ENCODE peak calls at places on chromosomes 6 and 20, in five cellular contexts. H is GM12878, X is SK-N-SH, V is HepG2, Y is H1. R is an unnamed sample.

GRCh38 chr6:166494757-166495486 is 91.6 kb downstream of the RAMACL start:
- DNase-seq in H (no peak), X (no peak), V (no peak), Y (no peak), R (no peak)

GRCh38 chr6:151063339-151063738 is 176.4 kb upstream of the AKAP12 start:
- DNase-seq in H (no peak), X (no peak), V (no peak), Y (no peak), R (no peak)

GRCh38 chr6:72031471-72031870 is 145.1 kb downstream of the RIMS1 start:
- DNase-seq in H (no peak), X (no peak), V (no peak), Y (no peak), R (no peak)

GRCh38 chr6:146913842-146914562 is 290.2 kb upstream of the STXBP5 start:
- DNase-seq in H (no peak), X (peak), V (peak), Y (peak), R (peak)

GRCh38 chr6:28383235-28384142 is 16.1 kb downstream of the ZSCAN12 start:
- DNase-seq in H (no peak), X (peak), V (peak), Y (peak), R (no peak)

GRCh38 chr20:44040202-44040915 is 125.7 kb downstream of the TOX2 start:
- DNase-seq in H (no peak), X (no peak), V (no peak), Y (no peak), R (no peak)

GRCh38 chr6:111276335-111276734 is 189.0 kb downstream of the SLC16A10 start:
- DNase-seq in H (no peak), X (no peak), V (peak), Y (no peak), R (no peak)

GRCh38 chr6:29887330-29887818 is 55.0 kb upstream of the HLA-A start:
- DNase-seq in H (no peak), X (no peak), V (no peak), Y (peak), R (no peak)

DNA sequence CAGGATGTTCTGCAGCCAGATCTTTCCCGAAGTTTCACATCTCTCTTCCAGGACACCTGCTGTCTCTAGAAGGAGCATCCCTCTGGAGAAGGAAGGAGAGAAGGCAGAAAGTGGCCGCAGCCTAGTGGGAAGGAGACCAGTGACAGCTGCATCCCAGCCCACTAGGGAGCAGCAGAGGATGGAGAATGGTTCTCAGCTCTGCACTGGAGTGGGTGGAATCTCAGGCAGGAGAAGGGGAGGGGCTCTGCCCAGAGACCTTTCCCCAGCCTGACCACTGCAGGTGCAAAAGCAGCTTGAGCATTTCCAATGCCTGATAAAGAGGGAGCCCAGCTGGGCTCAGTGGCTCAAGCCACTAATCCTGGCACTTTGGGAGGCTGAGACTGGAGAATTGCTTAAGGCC is 32.3 kb downstream of the NCR2 start:
- DNase-seq in H (no peak), X (peak), V (peak), Y (peak), R (peak)
- TF ChIP-seq GABPA in H (no peak), X (no peak), V (no peak), Y (no peak), R (no peak)

DNA sequence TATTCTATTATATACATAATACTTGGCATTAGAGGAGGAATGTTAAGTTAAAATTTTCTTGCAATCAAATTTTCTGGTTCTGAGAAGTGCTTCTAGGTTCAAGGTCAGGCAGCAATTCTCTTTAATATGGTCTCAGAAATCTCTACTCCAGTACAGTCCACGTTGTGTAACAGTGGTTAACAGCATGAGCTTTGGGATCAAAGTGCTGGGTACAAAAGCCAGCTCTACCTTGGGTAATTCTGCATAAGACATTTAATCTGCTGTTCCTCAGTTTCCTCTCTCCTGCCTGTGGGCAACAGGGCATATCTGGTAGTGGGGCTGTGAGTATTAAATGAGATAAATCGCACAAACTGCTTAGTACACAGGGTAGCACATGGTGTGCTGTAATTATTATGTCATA is 437.8 kb downstream of the CDC5L start:
- DNase-seq in H (no peak), X (no peak), V (no peak), Y (no peak), R (no peak)
- TF ChIP-seq GABPA in H (no peak), X (no peak), V (no peak), Y (no peak), R (no peak)

DNA sequence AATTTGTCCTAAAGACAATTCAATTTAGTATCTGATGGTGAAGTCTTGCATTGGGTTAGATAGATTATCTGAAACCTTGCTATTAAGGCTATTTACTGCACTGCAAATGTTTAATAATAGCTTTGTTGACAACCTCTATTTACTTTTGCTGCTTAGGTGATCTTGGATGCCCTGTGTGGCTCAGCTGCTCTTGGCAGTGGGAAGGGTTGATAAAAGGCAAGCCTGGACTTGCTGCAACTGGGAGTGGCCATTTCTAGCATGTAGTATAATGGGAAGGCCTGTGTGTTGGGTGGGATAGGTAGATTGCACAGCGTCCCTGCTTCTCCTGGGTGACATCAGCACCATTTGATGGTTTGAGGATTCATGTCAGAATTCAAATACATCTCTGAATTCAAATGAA is 49.1 kb downstream of the ARMC2 start:
- DNase-seq in H (no peak), X (no peak), V (no peak), Y (no peak), R (no peak)
- TF ChIP-seq GABPA in H (no peak), X (no peak), V (no peak), Y (no peak), R (no peak)

DNA sequence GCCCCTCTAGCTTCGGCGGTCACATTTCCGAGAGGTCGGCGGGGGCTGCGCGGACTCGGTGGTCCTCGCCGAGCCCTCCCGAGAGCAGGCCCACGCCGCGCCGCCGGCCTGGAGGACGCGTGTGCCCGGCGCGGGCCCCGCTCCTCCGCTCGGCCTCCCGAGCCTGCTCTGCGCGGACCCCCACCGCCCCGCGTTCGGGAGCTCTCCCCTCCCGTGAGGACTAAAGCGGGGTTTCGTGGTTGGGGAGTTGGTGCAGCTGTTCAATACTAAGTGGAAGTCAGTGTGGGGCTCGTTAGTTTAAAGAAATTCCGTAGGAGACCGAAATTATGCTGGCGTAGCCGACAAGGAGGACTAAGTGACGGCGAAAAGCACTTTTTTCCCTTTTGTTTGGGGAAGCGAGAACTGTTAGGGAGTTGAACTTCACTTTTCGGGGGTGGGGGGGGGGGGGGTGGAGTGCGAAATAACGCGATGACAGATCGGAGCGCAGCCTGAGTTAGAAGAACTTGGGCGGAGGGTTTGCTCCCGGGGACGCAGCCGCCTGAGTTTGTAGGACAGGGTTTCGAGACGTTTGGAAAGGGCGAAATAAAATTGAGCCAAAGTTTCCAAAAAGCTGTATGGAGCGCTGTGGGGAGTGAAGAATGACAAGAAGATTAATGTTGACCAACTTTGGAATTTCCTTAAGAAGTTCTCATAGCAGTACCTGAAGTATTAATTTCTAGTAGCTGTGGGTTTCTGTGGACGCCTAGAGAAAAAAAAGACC is 1.3 kb downstream of the QKI start:
- DNase-seq in H (peak), X (peak), V (peak), Y (no peak), R (no peak)
- TF ChIP-seq GABPA in H (no peak), X (no peak), V (no peak), Y (no peak), R (no peak)

DNA sequence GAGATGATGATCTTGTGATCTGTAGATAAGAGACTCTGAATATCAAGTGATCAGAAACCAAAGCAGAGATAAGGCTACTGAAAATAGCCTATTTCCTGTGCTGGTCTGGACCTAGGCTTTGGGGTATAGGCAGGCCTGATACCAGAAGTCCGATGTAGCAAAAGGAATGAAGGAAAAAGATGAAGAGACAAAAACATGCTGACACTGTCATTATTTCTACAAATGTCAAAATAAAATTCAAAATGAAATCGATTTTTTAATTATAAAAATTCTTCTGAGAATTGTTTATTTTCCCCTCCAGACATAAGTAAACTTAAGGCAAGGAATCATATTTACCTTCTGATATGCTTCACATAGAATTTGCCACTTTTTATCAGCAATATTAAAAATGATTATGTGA is 252.8 kb downstream of the PRKN start:
- DNase-seq in H (no peak), X (no peak), V (no peak), Y (no peak), R (no peak)
- TF ChIP-seq GABPA in H (no peak), X (no peak), V (no peak), Y (no peak), R (no peak)

GRCh38 chr6:54981647-54982046 is 135.1 kb downstream of the FAM83B start:
- DNase-seq in H (no peak), X (no peak), V (no peak), Y (no peak), R (no peak)
- TF ChIP-seq GABPA in H (no peak), X (no peak), V (no peak), Y (no peak), R (no peak)

GRCh38 chr6:47587503-47587902 is 109.9 kb downstream of the CD2AP start:
- DNase-seq in H (no peak), X (no peak), V (no peak), Y (no peak), R (no peak)

GRCh38 chr6:47579040-47579439 is 101.5 kb downstream of the CD2AP start:
- DNase-seq in H (no peak), X (no peak), V (no peak), Y (no peak), R (no peak)

GRCh38 chr6:47581591-47581990 is 104.0 kb downstream of the CD2AP start:
- DNase-seq in H (no peak), X (no peak), V (no peak), Y (no peak), R (no peak)
- TF ChIP-seq GABPA in H (no peak), X (no peak), V (no peak), Y (no peak), R (no peak)